ENCODE peak calls at places on chromosome 7, in eight cellular contexts. One of them, this sample, is unnamed.

GRCh38 chr7:40749877-40750276 is 615.1 kb downstream of the SUGCT start:
- DNase-seq in NCI-H1436: no peak
- DNase-seq in cardiac fibroblast: peak
- DNase-seq in effector CD4-positive, alpha-beta T cell: no peak
- DNase-seq in Right ventricle myocardium superior: no peak
- DNase-seq in M059J: peak
- DNase-seq in cerebellar cortex: no peak
- DNase-seq in GM10248: no peak
- DNase-seq in this sample: no peak

GRCh38 chr7:96090756-96091155 is 231.1 kb downstream of the SLC25A13 start:
- DNase-seq in NCI-H1436: peak
- DNase-seq in cardiac fibroblast: no peak
- DNase-seq in effector CD4-positive, alpha-beta T cell: no peak
- DNase-seq in Right ventricle myocardium superior: no peak
- DNase-seq in M059J: no peak
- DNase-seq in cerebellar cortex: no peak
- DNase-seq in GM10248: no peak
- DNase-seq in this sample: no peak

GRCh38 chr7:70710011-70710480 is 421.9 kb upstream of the GALNT17 start:
- DNase-seq in NCI-H1436: no peak
- DNase-seq in cardiac fibroblast: peak
- DNase-seq in effector CD4-positive, alpha-beta T cell: no peak
- DNase-seq in Right ventricle myocardium superior: no peak
- DNase-seq in M059J: peak
- DNase-seq in cerebellar cortex: no peak
- DNase-seq in GM10248: no peak
- DNase-seq in this sample: peak

GRCh38 chr7:117138943-117139690 is 183.7 kb downstream of the WNT2 start:
- DNase-seq in NCI-H1436: no peak
- DNase-seq in cardiac fibroblast: no peak
- DNase-seq in effector CD4-positive, alpha-beta T cell: no peak
- DNase-seq in Right ventricle myocardium superior: no peak
- DNase-seq in M059J: no peak
- DNase-seq in cerebellar cortex: no peak
- DNase-seq in GM10248: no peak
- DNase-seq in this sample: no peak

GRCh38 chr7:34087892-34088891 is 182.9 kb downstream of the BMPER start:
- DNase-seq in NCI-H1436: peak
- DNase-seq in cardiac fibroblast: peak
- DNase-seq in effector CD4-positive, alpha-beta T cell: no peak
- DNase-seq in Right ventricle myocardium superior: no peak
- DNase-seq in M059J: peak
- DNase-seq in cerebellar cortex: no peak
- DNase-seq in GM10248: no peak
- DNase-seq in this sample: peak

GRCh38 chr7:87287738-87288341 is 57.6 kb upstream of the CROT start:
- DNase-seq in NCI-H1436: no peak
- DNase-seq in cardiac fibroblast: no peak
- DNase-seq in effector CD4-positive, alpha-beta T cell: no peak
- DNase-seq in Right ventricle myocardium superior: no peak
- DNase-seq in M059J: no peak
- DNase-seq in cerebellar cortex: no peak
- DNase-seq in GM10248: no peak
- DNase-seq in this sample: no peak

GRCh38 chr7:2299853-2300512 is 14.3 kb downstream of the SNX8 start:
- DNase-seq in NCI-H1436: no peak
- DNase-seq in cardiac fibroblast: no peak
- DNase-seq in effector CD4-positive, alpha-beta T cell: no peak
- DNase-seq in Right ventricle myocardium superior: peak
- DNase-seq in M059J: no peak
- DNase-seq in cerebellar cortex: peak
- DNase-seq in GM10248: no peak
- DNase-seq in this sample: no peak

GRCh38 chr7:155857141-155857540 is 44.9 kb upstream of the SHH start:
- DNase-seq in NCI-H1436: no peak
- DNase-seq in cardiac fibroblast: no peak
- DNase-seq in effector CD4-positive, alpha-beta T cell: no peak
- DNase-seq in Right ventricle myocardium superior: no peak
- DNase-seq in M059J: no peak
- DNase-seq in cerebellar cortex: no peak
- DNase-seq in GM10248: no peak
- DNase-seq in this sample: no peak

GRCh38 chr7:115208710-115209540 is 287.0 kb downstream of the MDFIC start:
- DNase-seq in NCI-H1436: no peak
- DNase-seq in cardiac fibroblast: no peak
- DNase-seq in effector CD4-positive, alpha-beta T cell: no peak
- DNase-seq in Right ventricle myocardium superior: no peak
- DNase-seq in M059J: no peak
- DNase-seq in cerebellar cortex: no peak
- DNase-seq in GM10248: no peak
- DNase-seq in this sample: no peak

GRCh38 chr7:111089822-111090426 is 1.0 kb upstream of the LRRN3 start:
- DNase-seq in NCI-H1436: peak
- DNase-seq in cardiac fibroblast: peak
- DNase-seq in effector CD4-positive, alpha-beta T cell: no peak
- DNase-seq in Right ventricle myocardium superior: no peak
- DNase-seq in M059J: peak
- DNase-seq in cerebellar cortex: peak
- DNase-seq in GM10248: peak
- DNase-seq in this sample: peak

GRCh38 chr7:130996841-130997231 is 262.8 kb upstream of the KLF14 start:
- DNase-seq in NCI-H1436: peak
- DNase-seq in cardiac fibroblast: peak
- DNase-seq in effector CD4-positive, alpha-beta T cell: no peak
- DNase-seq in Right ventricle myocardium superior: no peak
- DNase-seq in M059J: peak
- DNase-seq in cerebellar cortex: no peak
- DNase-seq in GM10248: no peak
- DNase-seq in this sample: peak

GRCh38 chr7:77727936-77728701 is 31.9 kb downstream of the RSBN1L start:
- DNase-seq in NCI-H1436: peak
- DNase-seq in cardiac fibroblast: peak
- DNase-seq in effector CD4-positive, alpha-beta T cell: no peak
- DNase-seq in Right ventricle myocardium superior: no peak
- DNase-seq in M059J: peak
- DNase-seq in cerebellar cortex: peak
- DNase-seq in GM10248: no peak
- DNase-seq in this sample: peak

GRCh38 chr7:93719546-93719945 is 145.0 kb upstream of the CALCR start:
- DNase-seq in NCI-H1436: no peak
- DNase-seq in cardiac fibroblast: peak
- DNase-seq in effector CD4-positive, alpha-beta T cell: no peak
- DNase-seq in Right ventricle myocardium superior: no peak
- DNase-seq in M059J: peak
- DNase-seq in cerebellar cortex: no peak
- DNase-seq in GM10248: no peak
- DNase-seq in this sample: peak

GRCh38 chr7:70738080-70738479 is 393.9 kb upstream of the GALNT17 start:
- DNase-seq in NCI-H1436: no peak
- DNase-seq in cardiac fibroblast: peak
- DNase-seq in effector CD4-positive, alpha-beta T cell: no peak
- DNase-seq in Right ventricle myocardium superior: no peak
- DNase-seq in M059J: peak
- DNase-seq in cerebellar cortex: peak
- DNase-seq in GM10248: no peak
- DNase-seq in this sample: no peak

GRCh38 chr7:28718042-28718452 is 240.1 kb downstream of the TRIL start:
- DNase-seq in NCI-H1436: no peak
- DNase-seq in cardiac fibroblast: no peak
- DNase-seq in effector CD4-positive, alpha-beta T cell: no peak
- DNase-seq in Right ventricle myocardium superior: peak
- DNase-seq in M059J: no peak
- DNase-seq in cerebellar cortex: no peak
- DNase-seq in GM10248: no peak
- DNase-seq in this sample: peak

GRCh38 chr7:145633513-145633912 is 483.1 kb upstream of the CNTNAP2 start:
- DNase-seq in NCI-H1436: no peak
- DNase-seq in cardiac fibroblast: no peak
- DNase-seq in effector CD4-positive, alpha-beta T cell: no peak
- DNase-seq in Right ventricle myocardium superior: no peak
- DNase-seq in M059J: peak
- DNase-seq in cerebellar cortex: no peak
- DNase-seq in GM10248: no peak
- DNase-seq in this sample: no peak

GRCh38 chr7:111732923-111733322 is 170.6 kb upstream of the IMMP2L start:
- DNase-seq in NCI-H1436: no peak
- DNase-seq in cardiac fibroblast: no peak
- DNase-seq in effector CD4-positive, alpha-beta T cell: no peak
- DNase-seq in Right ventricle myocardium superior: no peak
- DNase-seq in M059J: no peak
- DNase-seq in cerebellar cortex: no peak
- DNase-seq in GM10248: no peak
- DNase-seq in this sample: no peak

GRCh38 chr7:147941316-147941715 is 649.2 kb upstream of the C7orf33 start:
- DNase-seq in NCI-H1436: peak
- DNase-seq in cardiac fibroblast: no peak
- DNase-seq in effector CD4-positive, alpha-beta T cell: no peak
- DNase-seq in Right ventricle myocardium superior: no peak
- DNase-seq in M059J: no peak
- DNase-seq in cerebellar cortex: no peak
- DNase-seq in GM10248: no peak
- DNase-seq in this sample: no peak

GRCh38 chr7:104267701-104268368 is 60.0 kb upstream of the ORC5 start:
- DNase-seq in NCI-H1436: no peak
- DNase-seq in cardiac fibroblast: peak
- DNase-seq in effector CD4-positive, alpha-beta T cell: no peak
- DNase-seq in Right ventricle myocardium superior: no peak
- DNase-seq in M059J: peak
- DNase-seq in cerebellar cortex: peak
- DNase-seq in GM10248: no peak
- DNase-seq in this sample: peak

GRCh38 chr7:112071856-112072255 is 134.3 kb downstream of the DOCK4 start:
- DNase-seq in NCI-H1436: no peak
- DNase-seq in cardiac fibroblast: no peak
- DNase-seq in effector CD4-positive, alpha-beta T cell: no peak
- DNase-seq in Right ventricle myocardium superior: no peak
- DNase-seq in M059J: no peak
- DNase-seq in cerebellar cortex: no peak
- DNase-seq in GM10248: no peak
- DNase-seq in this sample: no peak

GRCh38 chr7:88664630-88665233 is 94.8 kb upstream of the ZNF804B start:
- DNase-seq in NCI-H1436: no peak
- DNase-seq in cardiac fibroblast: peak
- DNase-seq in effector CD4-positive, alpha-beta T cell: no peak
- DNase-seq in Right ventricle myocardium superior: no peak
- DNase-seq in M059J: peak
- DNase-seq in cerebellar cortex: no peak
- DNase-seq in GM10248: no peak
- DNase-seq in this sample: peak

GRCh38 chr7:40077849-40078248 is 56.6 kb downstream of the MPLKIP start:
- DNase-seq in NCI-H1436: no peak
- DNase-seq in cardiac fibroblast: peak
- DNase-seq in effector CD4-positive, alpha-beta T cell: no peak
- DNase-seq in Right ventricle myocardium superior: no peak
- DNase-seq in M059J: no peak
- DNase-seq in cerebellar cortex: no peak
- DNase-seq in GM10248: no peak
- DNase-seq in this sample: peak

GRCh38 chr7:138257459-138258193 is 181.4 kb downstream of the AKR1D1 start:
- DNase-seq in NCI-H1436: no peak
- DNase-seq in cardiac fibroblast: peak
- DNase-seq in effector CD4-positive, alpha-beta T cell: no peak
- DNase-seq in Right ventricle myocardium superior: no peak
- DNase-seq in M059J: peak
- DNase-seq in cerebellar cortex: no peak
- DNase-seq in GM10248: no peak
- DNase-seq in this sample: peak

GRCh38 chr7:63028376-63029206 is 970.1 kb upstream of the ZNF722 start:
- DNase-seq in NCI-H1436: no peak
- DNase-seq in cardiac fibroblast: no peak
- DNase-seq in effector CD4-positive, alpha-beta T cell: no peak
- DNase-seq in Right ventricle myocardium superior: no peak
- DNase-seq in M059J: no peak
- DNase-seq in cerebellar cortex: no peak
- DNase-seq in GM10248: no peak
- DNase-seq in this sample: no peak